ENCODE peak calls at places on chromosome 7, in seven cellular contexts. L is nucleus accumbens; U is activated naive CD8-positive, alpha-beta T cell treated with anti-CD3 and anti-CD28 coated beads for 36 hours; M is non-pigmented ciliary epithelial cell; K is COLO829; A is B cell; F is activated CD4-positive, alpha-beta T cell treated with anti-CD3 and anti-CD28 coated beads, Interleukin-2, amount 50 U/mL, for 1 hour. Z is an unnamed sample.
A peak's percentile ranks its signal among the peaks of the same experiment; 100 is the strongest.

GRCh38 chr7:1361756-1362125 is 97.5 kb downstream of the MICALL2 start:
- DNase-seq in K (no peak), F (no peak), U (no peak), L (no peak), M (no peak), A (no peak), Z (no peak)

GRCh38 chr7:68718059-68718685 is 880.1 kb upstream of the AUTS2 start:
- DNase-seq in L (no peak), M (no peak), F (no peak), K (no peak), U (no peak), A (no peak), Z (no peak)

GRCh38 chr7:36906448-36906847 is 182.2 kb upstream of the AOAH start:
- DNase-seq in K (no peak), F (no peak), M (no peak), A (no peak), U (no peak), L (no peak), Z (no peak)

GRCh38 chr7:45894665-45895062 is 6.4 kb downstream of the IGFBP1 start:
- DNase-seq in A (no peak), U (no peak), L (no peak), K (no peak), M (no peak), F (no peak), Z (no peak)

GRCh38 chr7:116689787-116690186 is 17.8 kb downstream of the MET start:
- DNase-seq in M (no peak), U (no peak), K (no peak), F (no peak), A (no peak), L (no peak), Z (no peak)

GRCh38 chr7:122965306-122965705 is 30.2 kb downstream of the TAS2R16 start:
- DNase-seq in K (no peak), M (no peak), U (no peak), L (no peak), A (no peak), F (no peak), Z (no peak)

GRCh38 chr7:17405786-17406185 is 107.3 kb downstream of the AHR start:
- DNase-seq in U (no peak), M (peak; percentile 93), A (no peak), L (no peak), K (peak; percentile 48), F (no peak), Z (no peak)

GRCh38 chr7:107690611-107691010 is 30.0 kb downstream of the SLC26A4 start:
- DNase-seq in F (no peak), K (no peak), U (no peak), M (no peak), L (no peak), A (no peak), Z (no peak)

GRCh38 chr7:148481147-148481526 is 109.4 kb upstream of the C7orf33 start:
- DNase-seq in U (no peak), F (no peak), M (no peak), A (no peak), K (no peak), L (no peak), Z (no peak)

GRCh38 chr7:20310963-20311742 is 19.5 kb upstream of the ITGB8 start:
- DNase-seq in A (no peak), F (no peak), U (no peak), L (no peak), M (no peak), K (no peak), Z (no peak)

GRCh38 chr7:142813699-142814098 is 41.2 kb upstream of the EPHB6 start:
- DNase-seq in U (no peak), K (no peak), L (no peak), A (no peak), F (no peak), M (no peak), Z (no peak)

GRCh38 chr7:142894112-142894835 is 8.7 kb upstream of the TRPV6 start:
- DNase-seq in F (no peak), A (no peak), M (no peak), U (no peak), K (no peak), L (no peak), Z (no peak)

GRCh38 chr7:144834516-144835165 is 1.2 kb downstream of the TPK1 start:
- DNase-seq in L (no peak), A (peak; percentile 61), M (no peak), U (peak; percentile 38), K (no peak), F (peak; percentile 17), Z (no peak)

GRCh38 chr7:272108-272615 is 17.8 kb upstream of the FOXL3 start:
- DNase-seq in U (no peak), L (no peak), K (no peak), A (no peak), M (no peak), F (no peak), Z (no peak)

GRCh38 chr7:121832347-121832746 is 40.6 kb upstream of the PTPRZ1 start:
- DNase-seq in F (no peak), U (no peak), K (peak; percentile 48), A (no peak), L (peak; percentile 5), M (no peak), Z (no peak)

GRCh38 chr7:82805527-82805960 is 357.1 kb downstream of the PCLO start:
- DNase-seq in F (no peak), U (no peak), M (peak; percentile 88), L (no peak), K (peak; percentile 50), A (no peak), Z (no peak)

GRCh38 chr7:156666368-156667109 is 26.0 kb downstream of the RNF32 start:
- DNase-seq in F (no peak), U (no peak), K (no peak), A (no peak), L (no peak), M (no peak), Z (no peak)

GRCh38 chr7:29866490-29866930 is 60.2 kb downstream of the WIPF3 start:
- DNase-seq in U (no peak), M (peak; percentile 15), L (peak; percentile 26), F (no peak), K (peak; percentile 52), A (no peak), Z (no peak)

GRCh38 chr7:36216063-36216684 is 63.1 kb downstream of the EEPD1 start:
- DNase-seq in L (no peak), K (no peak), U (no peak), M (no peak), A (no peak), F (no peak), Z (no peak)

GRCh38 chr7:98210513-98211220 is 572 bp upstream of the BHLHA15 start:
- DNase-seq in K (no peak), A (peak; percentile 53), F (no peak), L (no peak), U (no peak), M (no peak), Z (no peak)

GRCh38 chr7:128247640-128248194 is 6.6 kb downstream of the LEP start:
- DNase-seq in K (no peak), L (no peak), F (no peak), U (no peak), A (no peak), M (no peak), Z (no peak)

GRCh38 chr7:132618956-132619305 is 42.7 kb upstream of the PLXNA4 start:
- DNase-seq in M (peak; percentile 44), U (no peak), K (no peak), L (no peak), A (no peak), F (no peak), Z (no peak)